ENCODE peak calls at places on chromosomes 6 and 20, in six cellular contexts. One of them, this sample, is unnamed.

GRCh38 chr6:1181939-1182338 is 130.0 kb upstream of the FOXQ1 start:
- DNase-seq in lower lobe of right lung: no peak
- DNase-seq in neural progenitor cell: no peak
- DNase-seq in breast epithelium: no peak
- DNase-seq in mesendoderm: no peak
- DNase-seq in CD8-positive, alpha-beta T cell: no peak
- DNase-seq in this sample: no peak

GRCh38 chr6:79949235-79949634 is 1.9 kb upstream of the ELOVL4 start:
- DNase-seq in CD8-positive, alpha-beta T cell: peak; percentile 57
- DNase-seq in mesendoderm: peak; percentile 86
- DNase-seq in lower lobe of right lung: peak; percentile 49
- DNase-seq in breast epithelium: no peak
- DNase-seq in neural progenitor cell: peak; percentile 92
- DNase-seq in this sample: no peak

GRCh38 chr20:19079536-19080299 is 132.7 kb upstream of the SLC24A3 start:
- DNase-seq in breast epithelium: no peak
- DNase-seq in neural progenitor cell: no peak
- DNase-seq in mesendoderm: no peak
- DNase-seq in lower lobe of right lung: no peak
- DNase-seq in CD8-positive, alpha-beta T cell: no peak
- DNase-seq in this sample: no peak

GRCh38 chr6:38708483-38708882 is 5.5 kb upstream of the GLO1 start:
- DNase-seq in lower lobe of right lung: no peak
- DNase-seq in CD8-positive, alpha-beta T cell: no peak
- DNase-seq in neural progenitor cell: no peak
- DNase-seq in breast epithelium: no peak
- DNase-seq in mesendoderm: no peak
- DNase-seq in this sample: no peak

GRCh38 chr20:53826597-53827291 is 233.1 kb upstream of the ZNF217 start:
- DNase-seq in lower lobe of right lung: peak; percentile 57
- DNase-seq in CD8-positive, alpha-beta T cell: no peak
- DNase-seq in mesendoderm: no peak
- DNase-seq in breast epithelium: no peak
- DNase-seq in neural progenitor cell: no peak
- DNase-seq in this sample: peak; percentile 7

GRCh38 chr6:159557046-159557445 is 136.0 kb downstream of the SOD2 start:
- DNase-seq in CD8-positive, alpha-beta T cell: no peak
- DNase-seq in lower lobe of right lung: no peak
- DNase-seq in neural progenitor cell: no peak
- DNase-seq in mesendoderm: no peak
- DNase-seq in breast epithelium: no peak
- DNase-seq in this sample: no peak

GRCh38 chr6:137234505-137234863 is 15.3 kb upstream of the IFNGR1 start:
- DNase-seq in mesendoderm: no peak
- DNase-seq in CD8-positive, alpha-beta T cell: no peak
- DNase-seq in lower lobe of right lung: no peak
- DNase-seq in breast epithelium: no peak
- DNase-seq in neural progenitor cell: no peak
- DNase-seq in this sample: no peak

GRCh38 chr6:71406871-71407860 is 118.6 kb downstream of the OGFRL1 start:
- DNase-seq in lower lobe of right lung: no peak
- DNase-seq in CD8-positive, alpha-beta T cell: no peak
- DNase-seq in breast epithelium: no peak
- DNase-seq in neural progenitor cell: peak; percentile 10
- DNase-seq in mesendoderm: peak; percentile 91
- DNase-seq in this sample: no peak

GRCh38 chr6:19805146-19805515 is 32.0 kb upstream of the ID4 start:
- DNase-seq in mesendoderm: peak; percentile 38
- DNase-seq in lower lobe of right lung: no peak
- DNase-seq in breast epithelium: no peak
- DNase-seq in neural progenitor cell: peak; percentile 9
- DNase-seq in CD8-positive, alpha-beta T cell: no peak
- DNase-seq in this sample: no peak

GRCh38 chr6:77450924-77451323 is 12.4 kb downstream of the HTR1B start:
- DNase-seq in lower lobe of right lung: no peak
- DNase-seq in CD8-positive, alpha-beta T cell: no peak
- DNase-seq in mesendoderm: no peak
- DNase-seq in breast epithelium: no peak
- DNase-seq in neural progenitor cell: no peak
- DNase-seq in this sample: no peak

GRCh38 chr20:63095718-63096654 is 89.2 kb upstream of the BHLHE23 start:
- DNase-seq in breast epithelium: no peak
- DNase-seq in CD8-positive, alpha-beta T cell: no peak
- DNase-seq in mesendoderm: no peak
- DNase-seq in neural progenitor cell: no peak
- DNase-seq in lower lobe of right lung: peak; percentile 34
- DNase-seq in this sample: no peak

GRCh38 chr6:134707342-134707982 is 242.4 kb downstream of the ALDH8A1 start:
- DNase-seq in breast epithelium: no peak
- DNase-seq in CD8-positive, alpha-beta T cell: no peak
- DNase-seq in neural progenitor cell: peak; percentile 54
- DNase-seq in mesendoderm: peak; percentile 97
- DNase-seq in lower lobe of right lung: no peak
- DNase-seq in this sample: no peak

GRCh38 chr20:32972181-32973076 is 31.8 kb downstream of the SUN5 start:
- DNase-seq in mesendoderm: peak; percentile 69
- DNase-seq in CD8-positive, alpha-beta T cell: peak; percentile 86
- DNase-seq in neural progenitor cell: no peak
- DNase-seq in lower lobe of right lung: no peak
- DNase-seq in breast epithelium: no peak
- DNase-seq in this sample: no peak

GRCh38 chr6:38452816-38453215 is 186.9 kb downstream of the BTBD9 start:
- DNase-seq in neural progenitor cell: no peak
- DNase-seq in lower lobe of right lung: no peak
- DNase-seq in CD8-positive, alpha-beta T cell: no peak
- DNase-seq in mesendoderm: no peak
- DNase-seq in breast epithelium: no peak
- DNase-seq in this sample: no peak

GRCh38 chr6:142313284-142313683 is 11.5 kb downstream of the ADGRG6 start:
- DNase-seq in mesendoderm: no peak
- DNase-seq in neural progenitor cell: no peak
- DNase-seq in CD8-positive, alpha-beta T cell: no peak
- DNase-seq in breast epithelium: no peak
- DNase-seq in lower lobe of right lung: no peak
- DNase-seq in this sample: no peak

GRCh38 chr6:168232046-168232445 is 87.5 kb downstream of the DACT2 start:
- DNase-seq in mesendoderm: peak; percentile 13
- DNase-seq in breast epithelium: no peak
- DNase-seq in neural progenitor cell: no peak
- DNase-seq in CD8-positive, alpha-beta T cell: no peak
- DNase-seq in lower lobe of right lung: no peak
- DNase-seq in this sample: no peak

GRCh38 chr6:167474725-167475124 is 149.8 kb downstream of the TTLL2 start:
- DNase-seq in breast epithelium: no peak
- DNase-seq in neural progenitor cell: no peak
- DNase-seq in CD8-positive, alpha-beta T cell: no peak
- DNase-seq in mesendoderm: no peak
- DNase-seq in lower lobe of right lung: no peak
- DNase-seq in this sample: no peak

GRCh38 chr20:8082025-8082424 is 50.0 kb upstream of the PLCB1 start:
- DNase-seq in breast epithelium: no peak
- DNase-seq in mesendoderm: peak; percentile 72
- DNase-seq in CD8-positive, alpha-beta T cell: no peak
- DNase-seq in neural progenitor cell: peak; percentile 11
- DNase-seq in lower lobe of right lung: no peak
- DNase-seq in this sample: no peak

GRCh38 chr20:23115823-23116222 is 29.7 kb upstream of the CD93 start:
- DNase-seq in CD8-positive, alpha-beta T cell: no peak
- DNase-seq in breast epithelium: no peak
- DNase-seq in lower lobe of right lung: no peak
- DNase-seq in neural progenitor cell: no peak
- DNase-seq in mesendoderm: no peak
- DNase-seq in this sample: no peak

GRCh38 chr20:40319741-40320499 is 369.1 kb downstream of the MAFB start:
- DNase-seq in mesendoderm: no peak
- DNase-seq in neural progenitor cell: no peak
- DNase-seq in lower lobe of right lung: no peak
- DNase-seq in breast epithelium: no peak
- DNase-seq in CD8-positive, alpha-beta T cell: no peak
- DNase-seq in this sample: no peak

GRCh38 chr6:2658788-2659187 is 91.9 kb downstream of the MYLK4 start:
- DNase-seq in breast epithelium: peak; percentile 54
- DNase-seq in CD8-positive, alpha-beta T cell: no peak
- DNase-seq in neural progenitor cell: no peak
- DNase-seq in lower lobe of right lung: no peak
- DNase-seq in mesendoderm: peak; percentile 10
- DNase-seq in this sample: no peak

GRCh38 chr20:38903335-38903734 is 22.9 kb upstream of the FAM83D start:
- DNase-seq in breast epithelium: no peak
- DNase-seq in lower lobe of right lung: no peak
- DNase-seq in mesendoderm: no peak
- DNase-seq in CD8-positive, alpha-beta T cell: no peak
- DNase-seq in neural progenitor cell: no peak
- DNase-seq in this sample: no peak

GRCh38 chr20:48294196-48294595 is 508.9 kb upstream of the SULF2 start:
- DNase-seq in mesendoderm: no peak
- DNase-seq in neural progenitor cell: no peak
- DNase-seq in CD8-positive, alpha-beta T cell: no peak
- DNase-seq in lower lobe of right lung: no peak
- DNase-seq in breast epithelium: no peak
- DNase-seq in this sample: no peak

GRCh38 chr20:59222982-59223610 is 59.5 kb downstream of the ZNF831 start:
- DNase-seq in neural progenitor cell: peak; percentile 47
- DNase-seq in CD8-positive, alpha-beta T cell: no peak
- DNase-seq in lower lobe of right lung: no peak
- DNase-seq in breast epithelium: no peak
- DNase-seq in mesendoderm: no peak
- DNase-seq in this sample: no peak

GRCh38 chr6:118317581-118318563 is 230.2 kb upstream of the PLN start:
- DNase-seq in neural progenitor cell: no peak
- DNase-seq in mesendoderm: no peak
- DNase-seq in breast epithelium: no peak
- DNase-seq in CD8-positive, alpha-beta T cell: no peak
- DNase-seq in lower lobe of right lung: no peak
- DNase-seq in this sample: no peak

GRCh38 chr6:29790626-29791025 is 37.0 kb upstream of the HLA-G start:
- DNase-seq in lower lobe of right lung: no peak
- DNase-seq in CD8-positive, alpha-beta T cell: no peak
- DNase-seq in breast epithelium: peak; percentile 24
- DNase-seq in neural progenitor cell: no peak
- DNase-seq in mesendoderm: no peak
- DNase-seq in this sample: no peak

GRCh38 chr6:97195117-97195516 is 87.9 kb downstream of the MMS22L start:
- DNase-seq in neural progenitor cell: no peak
- DNase-seq in CD8-positive, alpha-beta T cell: no peak
- DNase-seq in mesendoderm: no peak
- DNase-seq in breast epithelium: no peak
- DNase-seq in lower lobe of right lung: no peak
- DNase-seq in this sample: no peak

GRCh38 chr6:168699631-168700315 is 258.8 kb downstream of the SMOC2 start:
- DNase-seq in lower lobe of right lung: no peak
- DNase-seq in breast epithelium: peak; percentile 22
- DNase-seq in CD8-positive, alpha-beta T cell: peak; percentile 21
- DNase-seq in neural progenitor cell: no peak
- DNase-seq in mesendoderm: no peak
- DNase-seq in this sample: peak; percentile 29

GRCh38 chr20:13883425-13883824 is 98.6 kb downstream of the NDUFAF5 start:
- DNase-seq in breast epithelium: no peak
- DNase-seq in CD8-positive, alpha-beta T cell: no peak
- DNase-seq in neural progenitor cell: no peak
- DNase-seq in mesendoderm: no peak
- DNase-seq in lower lobe of right lung: no peak
- DNase-seq in this sample: no peak

GRCh38 chr20:39107741-39108140 is 145.6 kb downstream of the DHX35 start:
- DNase-seq in breast epithelium: no peak
- DNase-seq in CD8-positive, alpha-beta T cell: no peak
- DNase-seq in mesendoderm: no peak
- DNase-seq in neural progenitor cell: no peak
- DNase-seq in lower lobe of right lung: no peak
- DNase-seq in this sample: no peak

GRCh38 chr6:13349811-13350506 is 21.6 kb upstream of the TBC1D7 start:
- DNase-seq in mesendoderm: no peak
- DNase-seq in breast epithelium: no peak
- DNase-seq in lower lobe of right lung: no peak
- DNase-seq in CD8-positive, alpha-beta T cell: no peak
- DNase-seq in neural progenitor cell: no peak
- DNase-seq in this sample: no peak
- H3K27ac ChIP-seq in mesendoderm: no peak overlapping the region
- H3K27ac ChIP-seq in breast epithelium: no peak overlapping the region
- H3K27ac ChIP-seq in lower lobe of right lung: no peak overlapping the region
- H3K27ac ChIP-seq in CD8-positive, alpha-beta T cell: no peak overlapping the region
- H3K27ac ChIP-seq in neural progenitor cell: peak overlapping the region; percentile 90
- H3K27ac ChIP-seq in this sample: peak overlapping the region; percentile 15

DNA sequence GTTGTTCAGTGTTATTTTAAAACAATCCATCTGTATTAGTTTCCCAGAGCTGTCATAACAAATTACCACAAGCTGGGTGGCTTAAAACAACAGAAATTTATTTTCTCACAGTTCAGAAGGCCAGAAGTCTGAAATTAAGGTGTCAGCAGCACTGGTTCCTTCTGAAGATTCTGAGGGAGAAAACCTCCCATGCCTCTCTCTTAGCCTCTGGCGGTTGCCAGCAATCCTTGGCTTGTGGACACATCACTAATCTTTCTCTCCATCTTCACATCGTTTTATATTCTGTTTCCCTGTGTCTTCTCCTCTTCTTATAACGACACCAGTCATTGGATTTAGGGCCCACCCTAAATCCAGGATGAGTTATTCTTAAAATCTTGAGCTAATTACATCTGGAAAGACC is 70.2 kb upstream of the EPB41L1 start:
- DNase-seq in mesendoderm: no peak
- DNase-seq in neural progenitor cell: no peak
- DNase-seq in breast epithelium: no peak
- DNase-seq in lower lobe of right lung: no peak
- DNase-seq in CD8-positive, alpha-beta T cell: no peak
- DNase-seq in this sample: no peak
- H3K27ac ChIP-seq in mesendoderm: no peak overlapping the region
- H3K27ac ChIP-seq in neural progenitor cell: no peak overlapping the region
- H3K27ac ChIP-seq in breast epithelium: no peak overlapping the region
- H3K27ac ChIP-seq in lower lobe of right lung: no peak overlapping the region
- H3K27ac ChIP-seq in CD8-positive, alpha-beta T cell: no peak overlapping the region
- H3K27ac ChIP-seq in this sample: no peak overlapping the region

GRCh38 chr6:108744996-108745395 is 103.2 kb upstream of the ARMC2 start:
- DNase-seq in neural progenitor cell: no peak
- DNase-seq in breast epithelium: no peak
- DNase-seq in lower lobe of right lung: no peak
- DNase-seq in mesendoderm: no peak
- DNase-seq in CD8-positive, alpha-beta T cell: no peak
- DNase-seq in this sample: no peak
- H3K27ac ChIP-seq in neural progenitor cell: no peak overlapping the region
- H3K27ac ChIP-seq in breast epithelium: no peak overlapping the region
- H3K27ac ChIP-seq in lower lobe of right lung: no peak overlapping the region
- H3K27ac ChIP-seq in mesendoderm: no peak overlapping the region
- H3K27ac ChIP-seq in CD8-positive, alpha-beta T cell: no peak overlapping the region
- H3K27ac ChIP-seq in this sample: peak overlapping the region; percentile 26

DNA sequence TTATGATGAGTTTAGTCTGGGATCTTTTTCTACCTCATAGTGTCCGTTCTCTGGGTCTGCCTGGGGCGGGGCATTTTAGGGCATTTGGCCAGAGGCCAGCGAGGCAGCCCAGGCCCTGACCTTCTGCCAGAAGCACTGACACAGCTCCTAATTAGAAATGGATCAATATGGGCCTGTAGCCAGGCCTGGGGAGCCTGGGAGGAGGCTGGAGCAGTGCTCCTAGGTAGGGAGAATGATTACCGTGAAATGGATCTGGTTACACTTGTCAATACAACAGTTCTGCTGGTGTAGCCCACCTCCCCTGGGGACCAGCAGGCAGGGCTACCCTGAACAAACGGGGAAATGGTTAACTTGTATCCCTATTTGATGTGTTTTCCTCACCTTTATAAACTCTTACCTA is 23.0 kb downstream of the RALY start:
- DNase-seq in neural progenitor cell: no peak
- DNase-seq in mesendoderm: no peak
- DNase-seq in CD8-positive, alpha-beta T cell: no peak
- DNase-seq in lower lobe of right lung: no peak
- DNase-seq in breast epithelium: no peak
- DNase-seq in this sample: no peak
- H3K27ac ChIP-seq in neural progenitor cell: no peak overlapping the region
- H3K27ac ChIP-seq in mesendoderm: no peak overlapping the region
- H3K27ac ChIP-seq in CD8-positive, alpha-beta T cell: no peak overlapping the region
- H3K27ac ChIP-seq in lower lobe of right lung: no peak overlapping the region
- H3K27ac ChIP-seq in breast epithelium: no peak overlapping the region
- H3K27ac ChIP-seq in this sample: no peak overlapping the region